ENCODE peak calls at places on chromosomes 4 and X, in five cellular contexts. One of them, this sample, is unnamed.
A peak's percentile ranks its signal among the peaks of the same experiment; 100 is the strongest.

GRCh38 chrX:16649858-16650257 is at the start of gene S100G:
- DNase-seq in HEK293T: no peak
- DNase-seq in sigmoid colon: no peak
- DNase-seq in COR-L47: no peak
- DNase-seq in stimulated activated CD4-positive, alpha-beta T cell treated with anti-CD3 and anti-CD28 coated beads, Interleukin-15, amount 100 ng/mL, for 1 hour: no peak
- DNase-seq in this sample: no peak

GRCh38 chr4:24195976-24196736 is 306.3 kb upstream of the PPARGC1A start:
- DNase-seq in HEK293T: no peak
- DNase-seq in sigmoid colon: no peak
- DNase-seq in COR-L47: peak; percentile 60
- DNase-seq in stimulated activated CD4-positive, alpha-beta T cell treated with anti-CD3 and anti-CD28 coated beads, Interleukin-15, amount 100 ng/mL, for 1 hour: no peak
- DNase-seq in this sample: no peak

GRCh38 chrX:153736871-153737441 is 12.3 kb downstream of the ABCD1 start:
- DNase-seq in HEK293T: no peak
- DNase-seq in sigmoid colon: no peak
- DNase-seq in COR-L47: peak; percentile 20
- DNase-seq in stimulated activated CD4-positive, alpha-beta T cell treated with anti-CD3 and anti-CD28 coated beads, Interleukin-15, amount 100 ng/mL, for 1 hour: no peak
- DNase-seq in this sample: no peak

GRCh38 chrX:53256446-53257041 is 24.8 kb downstream of the IQSEC2 start:
- DNase-seq in HEK293T: no peak
- DNase-seq in sigmoid colon: peak; percentile 50
- DNase-seq in COR-L47: no peak
- DNase-seq in stimulated activated CD4-positive, alpha-beta T cell treated with anti-CD3 and anti-CD28 coated beads, Interleukin-15, amount 100 ng/mL, for 1 hour: no peak
- DNase-seq in this sample: no peak

GRCh38 chr4:57102050-57102564 is 8.1 kb downstream of the IGFBP7 start:
- DNase-seq in HEK293T: no peak
- DNase-seq in sigmoid colon: peak; percentile 89
- DNase-seq in COR-L47: no peak
- DNase-seq in stimulated activated CD4-positive, alpha-beta T cell treated with anti-CD3 and anti-CD28 coated beads, Interleukin-15, amount 100 ng/mL, for 1 hour: no peak
- DNase-seq in this sample: no peak

GRCh38 chrX:40343319-40343718 is 237.5 kb upstream of the ATP6AP2 start:
- DNase-seq in HEK293T: no peak
- DNase-seq in sigmoid colon: no peak
- DNase-seq in COR-L47: no peak
- DNase-seq in stimulated activated CD4-positive, alpha-beta T cell treated with anti-CD3 and anti-CD28 coated beads, Interleukin-15, amount 100 ng/mL, for 1 hour: no peak
- DNase-seq in this sample: no peak

GRCh38 chr4:25767877-25768475 is 94.8 kb downstream of the SEL1L3 start:
- DNase-seq in HEK293T: peak; percentile 62
- DNase-seq in sigmoid colon: no peak
- DNase-seq in COR-L47: peak; percentile 54
- DNase-seq in stimulated activated CD4-positive, alpha-beta T cell treated with anti-CD3 and anti-CD28 coated beads, Interleukin-15, amount 100 ng/mL, for 1 hour: no peak
- DNase-seq in this sample: peak; percentile 72

GRCh38 chr4:108540536-108540935 is 79.8 kb upstream of the RPL34 start:
- DNase-seq in HEK293T: no peak
- DNase-seq in sigmoid colon: no peak
- DNase-seq in COR-L47: no peak
- DNase-seq in stimulated activated CD4-positive, alpha-beta T cell treated with anti-CD3 and anti-CD28 coated beads, Interleukin-15, amount 100 ng/mL, for 1 hour: no peak
- DNase-seq in this sample: no peak

GRCh38 chr4:133154725-133155124 is 5.6 kb downstream of the PCDH10 start:
- DNase-seq in HEK293T: peak; percentile 16
- DNase-seq in sigmoid colon: no peak
- DNase-seq in COR-L47: no peak
- DNase-seq in stimulated activated CD4-positive, alpha-beta T cell treated with anti-CD3 and anti-CD28 coated beads, Interleukin-15, amount 100 ng/mL, for 1 hour: no peak
- DNase-seq in this sample: no peak

GRCh38 chrX:118773782-118774181 is 46.4 kb downstream of the IL13RA1 start:
- DNase-seq in HEK293T: no peak
- DNase-seq in sigmoid colon: no peak
- DNase-seq in COR-L47: no peak
- DNase-seq in stimulated activated CD4-positive, alpha-beta T cell treated with anti-CD3 and anti-CD28 coated beads, Interleukin-15, amount 100 ng/mL, for 1 hour: no peak
- DNase-seq in this sample: no peak

GRCh38 chrX:69616520-69617203 is 749 bp downstream of the EDA start:
- DNase-seq in HEK293T: peak; percentile 17
- DNase-seq in sigmoid colon: peak; percentile 66
- DNase-seq in COR-L47: no peak
- DNase-seq in stimulated activated CD4-positive, alpha-beta T cell treated with anti-CD3 and anti-CD28 coated beads, Interleukin-15, amount 100 ng/mL, for 1 hour: no peak
- DNase-seq in this sample: no peak

GRCh38 chr4:160180206-160180605 is 1077.3 kb downstream of the RAPGEF2 start:
- DNase-seq in HEK293T: no peak
- DNase-seq in sigmoid colon: no peak
- DNase-seq in COR-L47: no peak
- DNase-seq in stimulated activated CD4-positive, alpha-beta T cell treated with anti-CD3 and anti-CD28 coated beads, Interleukin-15, amount 100 ng/mL, for 1 hour: no peak
- DNase-seq in this sample: no peak

GRCh38 chrX:130999360-130999759 is 58.8 kb upstream of the ARHGAP36 start:
- DNase-seq in HEK293T: no peak
- DNase-seq in sigmoid colon: no peak
- DNase-seq in COR-L47: no peak
- DNase-seq in stimulated activated CD4-positive, alpha-beta T cell treated with anti-CD3 and anti-CD28 coated beads, Interleukin-15, amount 100 ng/mL, for 1 hour: no peak
- DNase-seq in this sample: no peak

GRCh38 chr4:36043901-36044300 is 200.4 kb downstream of the ARAP2 start:
- DNase-seq in HEK293T: no peak
- DNase-seq in sigmoid colon: no peak
- DNase-seq in COR-L47: no peak
- DNase-seq in stimulated activated CD4-positive, alpha-beta T cell treated with anti-CD3 and anti-CD28 coated beads, Interleukin-15, amount 100 ng/mL, for 1 hour: no peak
- DNase-seq in this sample: no peak

GRCh38 chr4:6128221-6128871 is 72.0 kb downstream of the JAKMIP1 start:
- DNase-seq in HEK293T: no peak
- DNase-seq in sigmoid colon: peak; percentile 53
- DNase-seq in COR-L47: peak; percentile 98
- DNase-seq in stimulated activated CD4-positive, alpha-beta T cell treated with anti-CD3 and anti-CD28 coated beads, Interleukin-15, amount 100 ng/mL, for 1 hour: no peak
- DNase-seq in this sample: peak; percentile 54

GRCh38 chr4:169080970-169081369 is 70.9 kb upstream of the CBR4 start:
- DNase-seq in HEK293T: no peak
- DNase-seq in sigmoid colon: peak; percentile 61
- DNase-seq in COR-L47: no peak
- DNase-seq in stimulated activated CD4-positive, alpha-beta T cell treated with anti-CD3 and anti-CD28 coated beads, Interleukin-15, amount 100 ng/mL, for 1 hour: no peak
- DNase-seq in this sample: no peak

GRCh38 chr4:20883231-20883630 is 183.0 kb downstream of the PACRGL start:
- DNase-seq in HEK293T: no peak
- DNase-seq in sigmoid colon: no peak
- DNase-seq in COR-L47: no peak
- DNase-seq in stimulated activated CD4-positive, alpha-beta T cell treated with anti-CD3 and anti-CD28 coated beads, Interleukin-15, amount 100 ng/mL, for 1 hour: no peak
- DNase-seq in this sample: no peak

GRCh38 chr4:80305466-80305865 is 30.1 kb upstream of the CFAP299 start:
- DNase-seq in HEK293T: no peak
- DNase-seq in sigmoid colon: no peak
- DNase-seq in COR-L47: no peak
- DNase-seq in stimulated activated CD4-positive, alpha-beta T cell treated with anti-CD3 and anti-CD28 coated beads, Interleukin-15, amount 100 ng/mL, for 1 hour: no peak
- DNase-seq in this sample: no peak

GRCh38 chr4:146643812-146644401 is 5.2 kb downstream of the POU4F2 start:
- DNase-seq in HEK293T: peak; percentile 39
- DNase-seq in sigmoid colon: no peak
- DNase-seq in COR-L47: no peak
- DNase-seq in stimulated activated CD4-positive, alpha-beta T cell treated with anti-CD3 and anti-CD28 coated beads, Interleukin-15, amount 100 ng/mL, for 1 hour: no peak
- DNase-seq in this sample: peak; percentile 57

GRCh38 chr4:158821228-158822009 is 52.6 kb downstream of the FNIP2 start:
- DNase-seq in HEK293T: no peak
- DNase-seq in sigmoid colon: no peak
- DNase-seq in COR-L47: no peak
- DNase-seq in stimulated activated CD4-positive, alpha-beta T cell treated with anti-CD3 and anti-CD28 coated beads, Interleukin-15, amount 100 ng/mL, for 1 hour: no peak
- DNase-seq in this sample: no peak

GRCh38 chrX:153773218-153773611 is 7.6 kb upstream of the SRPK3 start:
- DNase-seq in HEK293T: no peak
- DNase-seq in sigmoid colon: peak; percentile 64
- DNase-seq in COR-L47: no peak
- DNase-seq in stimulated activated CD4-positive, alpha-beta T cell treated with anti-CD3 and anti-CD28 coated beads, Interleukin-15, amount 100 ng/mL, for 1 hour: no peak
- DNase-seq in this sample: no peak

GRCh38 chr4:6111354-6111930 is 88.9 kb downstream of the JAKMIP1 start:
- DNase-seq in HEK293T: no peak
- DNase-seq in sigmoid colon: peak; percentile 19
- DNase-seq in COR-L47: no peak
- DNase-seq in stimulated activated CD4-positive, alpha-beta T cell treated with anti-CD3 and anti-CD28 coated beads, Interleukin-15, amount 100 ng/mL, for 1 hour: no peak
- DNase-seq in this sample: no peak

GRCh38 chr4:158161561-158162354 is 11.1 kb downstream of the GASK1B start:
- DNase-seq in HEK293T: no peak
- DNase-seq in sigmoid colon: peak; percentile 75
- DNase-seq in COR-L47: no peak
- DNase-seq in stimulated activated CD4-positive, alpha-beta T cell treated with anti-CD3 and anti-CD28 coated beads, Interleukin-15, amount 100 ng/mL, for 1 hour: no peak
- DNase-seq in this sample: no peak

GRCh38 chr4:30724217-30724616 is 4.0 kb downstream of the PCDH7 start:
- DNase-seq in HEK293T: no peak
- DNase-seq in sigmoid colon: no peak
- DNase-seq in COR-L47: no peak
- DNase-seq in stimulated activated CD4-positive, alpha-beta T cell treated with anti-CD3 and anti-CD28 coated beads, Interleukin-15, amount 100 ng/mL, for 1 hour: no peak
- DNase-seq in this sample: no peak

GRCh38 chr4:106325800-106326199 is 9.4 kb downstream of the AIMP1 start:
- DNase-seq in HEK293T: no peak
- DNase-seq in sigmoid colon: no peak
- DNase-seq in COR-L47: no peak
- DNase-seq in stimulated activated CD4-positive, alpha-beta T cell treated with anti-CD3 and anti-CD28 coated beads, Interleukin-15, amount 100 ng/mL, for 1 hour: no peak
- DNase-seq in this sample: no peak

GRCh38 chrX:23742174-23742692 is 843 bp downstream of the ACOT9 start:
- DNase-seq in HEK293T: peak; percentile 45
- DNase-seq in sigmoid colon: peak; percentile 80
- DNase-seq in COR-L47: no peak
- DNase-seq in stimulated activated CD4-positive, alpha-beta T cell treated with anti-CD3 and anti-CD28 coated beads, Interleukin-15, amount 100 ng/mL, for 1 hour: no peak
- DNase-seq in this sample: no peak